ENCODE peak calls at places on chromosomes 6 and 20, in seven cellular contexts. U is astrocyte, G is body of pancreas, N is mesothelial cell of epicardium, P is AG04450, L is choroid plexus epithelial cell, X is PC-9. S is an unnamed sample.

GRCh38 chr20:32088759-32089158 is 20.8 kb upstream of the TM9SF4 start:
- DNase-seq in U (no peak), G (no peak), N (no peak), P (no peak), L (no peak), X (no peak), S (no peak)

GRCh38 chr6:114125597-114125996 is 154.6 kb upstream of the HDAC2 start:
- DNase-seq in U (no peak), G (no peak), N (no peak), P (no peak), L (no peak), X (no peak), S (no peak)

GRCh38 chr6:135576055-135576454 is 78.5 kb upstream of the AHI1 start:
- DNase-seq in U (peak; percentile 90), G (no peak), N (no peak), P (peak; percentile 13), L (peak; percentile 69), X (no peak), S (no peak)

GRCh38 chr6:130223508-130223907 is 757 bp upstream of the SAMD3 start:
- DNase-seq in U (no peak), G (peak; percentile 6), N (no peak), P (no peak), L (no peak), X (no peak), S (peak; percentile 43)

GRCh38 chr6:147033267-147033666 is 170.9 kb upstream of the STXBP5 start:
- DNase-seq in U (no peak), G (no peak), N (no peak), P (no peak), L (no peak), X (no peak), S (no peak)

GRCh38 chr6:65760285-65760684 is 53.3 kb upstream of the EYS start:
- DNase-seq in U (no peak), G (no peak), N (no peak), P (no peak), L (peak; percentile 17), X (no peak), S (no peak)

GRCh38 chr6:44456070-44456965 is 68.8 kb downstream of the CDC5L start:
- DNase-seq in U (peak; percentile 59), G (peak; percentile 40), N (no peak), P (no peak), L (peak; percentile 75), X (peak; percentile 33), S (peak; percentile 78)

GRCh38 chr6:169738204-169738971 is 13.0 kb downstream of the DYNLT2 start:
- DNase-seq in U (no peak), G (no peak), N (no peak), P (no peak), L (peak; percentile 37), X (no peak), S (no peak)

GRCh38 chr6:39876826-39877225 is 57.4 kb downstream of the MOCS1 start:
- DNase-seq in U (no peak), G (no peak), N (no peak), P (no peak), L (no peak), X (no peak), S (no peak)

GRCh38 chr6:135182120-135182992 is 1.2 kb downstream of the MYB start:
- DNase-seq in U (no peak), G (peak; percentile 6), N (no peak), P (no peak), L (no peak), X (peak; percentile 16), S (no peak)

GRCh38 chr20:50014570-50015562 is 32.1 kb downstream of the SNAI1 start:
- DNase-seq in U (no peak), G (no peak), N (no peak), P (no peak), L (no peak), X (no peak), S (no peak)

GRCh38 chr6:75430631-75431345 is 62.8 kb downstream of the FILIP1 start:
- DNase-seq in U (no peak), G (peak; percentile 12), N (no peak), P (no peak), L (peak; percentile 75), X (no peak), S (no peak)

GRCh38 chr6:91781946-91782345 is 1195.1 kb upstream of the MAP3K7 start:
- DNase-seq in U (no peak), G (no peak), N (no peak), P (no peak), L (no peak), X (no peak), S (no peak)

GRCh38 chr20:51531141-51531710 is 11.3 kb downstream of the NFATC2 start:
- DNase-seq in U (peak; percentile 39), G (no peak), N (no peak), P (no peak), L (peak; percentile 12), X (peak; percentile 68), S (peak; percentile 72)

GRCh38 chr6:142296975-142297604 is 4.7 kb upstream of the ADGRG6 start:
- DNase-seq in U (no peak), G (no peak), N (no peak), P (no peak), L (no peak), X (no peak), S (no peak)

GRCh38 chr6:117270121-117270959 is 5.0 kb downstream of the VGLL2 start:
- DNase-seq in U (no peak), G (no peak), N (no peak), P (no peak), L (no peak), X (no peak), S (peak; percentile 15)

GRCh38 chr20:37344506-37345338 is 1.2 kb upstream of the SRC start:
- DNase-seq in U (no peak), G (peak; percentile 83), N (no peak), P (no peak), L (no peak), X (peak; percentile 62), S (no peak)

GRCh38 chr6:35317483-35318199 is 20.0 kb downstream of the DEF6 start:
- DNase-seq in U (peak; percentile 14), G (no peak), N (no peak), P (no peak), L (no peak), X (no peak), S (no peak)

GRCh38 chr6:14972379-14973067 is 273.3 kb upstream of the JARID2 start:
- DNase-seq in U (no peak), G (no peak), N (no peak), P (no peak), L (no peak), X (no peak), S (no peak)

GRCh38 chr6:2450546-2450945 is 205.1 kb upstream of the GMDS start:
- DNase-seq in U (no peak), G (peak; percentile 58), N (peak; percentile 35), P (no peak), L (peak; percentile 28), X (peak; percentile 19), S (no peak)

GRCh38 chr6:31702421-31702818 is 704 bp downstream of the ABHD16A start:
- DNase-seq in U (peak; percentile 4), G (no peak), N (no peak), P (no peak), L (no peak), X (no peak), S (no peak)

GRCh38 chr20:60253471-60253870 is 295.2 kb downstream of the CDH26 start:
- DNase-seq in U (no peak), G (no peak), N (no peak), P (no peak), L (no peak), X (no peak), S (no peak)

GRCh38 chr6:156634971-156635371 is 142.2 kb upstream of the ARID1B start:
- DNase-seq in U (no peak), G (no peak), N (no peak), P (no peak), L (no peak), X (no peak), S (no peak)

GRCh38 chr6:11392778-11393507 is 144.6 kb upstream of the TMEM170B start:
- DNase-seq in U (no peak), G (peak; percentile 46), N (no peak), P (no peak), L (no peak), X (peak; percentile 75), S (no peak)

GRCh38 chr6:68778356-68779020 is 143.4 kb downstream of the ADGRB3 start:
- DNase-seq in U (peak; percentile 39), G (peak; percentile 2), N (no peak), P (no peak), L (peak; percentile 79), X (no peak), S (no peak)

GRCh38 chr6:165861226-165861625 is 198.2 kb upstream of the PDE10A start:
- DNase-seq in U (no peak), G (no peak), N (no peak), P (no peak), L (no peak), X (no peak), S (no peak)

GRCh38 chr6:165854863-165855593 is 192.0 kb upstream of the PDE10A start:
- DNase-seq in U (no peak), G (no peak), N (no peak), P (no peak), L (no peak), X (no peak), S (no peak)

GRCh38 chr6:165855856-165856255 is 192.8 kb upstream of the PDE10A start:
- DNase-seq in U (no peak), G (no peak), N (no peak), P (no peak), L (no peak), X (no peak), S (no peak)

GRCh38 chr6:165854061-165854862 is 191.2 kb upstream of the PDE10A start:
- DNase-seq in U (no peak), G (no peak), N (no peak), P (no peak), L (no peak), X (no peak), S (no peak)

DNA sequence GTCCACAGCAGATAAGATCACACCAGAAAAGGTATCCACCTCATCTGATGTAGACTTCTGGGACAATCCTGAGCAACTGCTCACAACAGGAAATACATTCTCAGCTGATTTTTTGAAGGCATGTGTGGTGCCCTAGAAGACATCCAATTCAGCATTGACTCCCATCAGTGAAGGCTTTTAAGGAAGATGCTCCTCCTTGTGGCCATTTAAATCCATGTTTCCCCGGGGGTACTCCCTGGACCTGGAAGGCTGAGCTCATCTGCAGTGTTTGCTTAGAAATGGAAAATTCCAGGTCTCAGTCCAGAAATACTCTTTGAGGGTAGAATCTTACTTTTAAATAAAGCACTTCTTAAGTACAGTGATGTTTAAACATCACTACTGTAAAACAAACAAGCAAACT is 195.5 kb upstream of the PDE10A start:
- DNase-seq in U (no peak), G (no peak), N (no peak), P (no peak), L (peak; percentile 63), X (no peak), S (no peak)
- TF ChIP-seq CTCF in U (no peak), G (no peak), N (no peak), P (peak; percentile 40), L (peak; percentile 63), X (no peak), S (no peak)

GRCh38 chr6:108113557-108114519 is 39.3 kb upstream of the OSTM1 start:
- DNase-seq in U (peak; percentile 23), G (peak; percentile 37), N (no peak), P (peak; percentile 8), L (peak; percentile 71), X (peak; percentile 23), S (peak; percentile 62)
- TF ChIP-seq CTCF in U (peak; percentile 36), G (peak; percentile 44), N (peak; percentile 80), P (peak; percentile 65), L (peak; percentile 74), X (peak; percentile 87), S (peak; percentile 8)

GRCh38 chr6:100209323-100210137 is 215.5 kb upstream of the MCHR2 start:
- DNase-seq in U (peak; percentile 23), G (no peak), N (no peak), P (no peak), L (peak; percentile 56), X (no peak), S (no peak)
- TF ChIP-seq CTCF in U (no peak), G (no peak), N (no peak), P (no peak), L (no peak), X (no peak), S (no peak)

GRCh38 chr6:17907467-17908229 is 79.8 kb downstream of the KIF13A start:
- DNase-seq in U (peak; percentile 98), G (peak; percentile 78), N (no peak), P (peak; percentile 95), L (peak; percentile 97), X (peak; percentile 78), S (no peak)
- TF ChIP-seq CTCF in U (no peak), G (no peak), N (no peak), P (peak; percentile 47), L (peak; percentile 46), X (peak; percentile 16), S (no peak)